ENCODE peak calls at places on chromosome 3, in eight cellular contexts. O, Y, Z, F, D, K, G and N are unnamed samples.

GRCh38 chr3:116001063-116001765 is 377.9 kb downstream of the GAP43 start:
- DNase-seq in O (no peak), Y (no peak), Z (no peak), F (no peak), D (no peak), K (peak), G (no peak), N (no peak)

GRCh38 chr3:32817561-32818430 is at the start of gene TRIM71:
- DNase-seq in O (peak), Y (peak), Z (no peak), F (no peak), D (peak), K (no peak), G (no peak), N (no peak)

GRCh38 chr3:3998140-3998977 is 199.1 kb downstream of the LRRN1 start:
- DNase-seq in O (peak), Y (no peak), Z (no peak), F (no peak), D (peak), K (no peak), G (no peak), N (no peak)

GRCh38 chr3:30610702-30611410 is 4.5 kb downstream of the TGFBR2 start:
- DNase-seq in O (no peak), Y (no peak), Z (no peak), F (no peak), D (no peak), K (no peak), G (no peak), N (no peak)

GRCh38 chr3:146517684-146518435 is 26.5 kb downstream of the PLSCR1 start:
- DNase-seq in O (no peak), Y (no peak), Z (no peak), F (no peak), D (no peak), K (no peak), G (no peak), N (no peak)

GRCh38 chr3:43338295-43338694 is 52.0 kb downstream of the SNRK start:
- DNase-seq in O (no peak), Y (no peak), Z (no peak), F (no peak), D (peak), K (peak), G (no peak), N (no peak)

GRCh38 chr3:188948658-188949400 is 222.9 kb upstream of the TPRG1 start:
- DNase-seq in O (peak), Y (no peak), Z (peak), F (no peak), D (peak), K (peak), G (no peak), N (peak)

GRCh38 chr3:38479431-38480092 is 16.6 kb upstream of the EXOG start:
- DNase-seq in O (peak), Y (no peak), Z (peak), F (no peak), D (peak), K (peak), G (peak), N (peak)

GRCh38 chr3:11224010-11224409 is 48.2 kb upstream of the ATG7 start:
- DNase-seq in O (no peak), Y (no peak), Z (no peak), F (no peak), D (no peak), K (no peak), G (no peak), N (no peak)

GRCh38 chr3:46301122-46301835 is 52.6 kb upstream of the CCR2 start:
- DNase-seq in O (no peak), Y (no peak), Z (no peak), F (no peak), D (peak), K (no peak), G (no peak), N (no peak)

DNA sequence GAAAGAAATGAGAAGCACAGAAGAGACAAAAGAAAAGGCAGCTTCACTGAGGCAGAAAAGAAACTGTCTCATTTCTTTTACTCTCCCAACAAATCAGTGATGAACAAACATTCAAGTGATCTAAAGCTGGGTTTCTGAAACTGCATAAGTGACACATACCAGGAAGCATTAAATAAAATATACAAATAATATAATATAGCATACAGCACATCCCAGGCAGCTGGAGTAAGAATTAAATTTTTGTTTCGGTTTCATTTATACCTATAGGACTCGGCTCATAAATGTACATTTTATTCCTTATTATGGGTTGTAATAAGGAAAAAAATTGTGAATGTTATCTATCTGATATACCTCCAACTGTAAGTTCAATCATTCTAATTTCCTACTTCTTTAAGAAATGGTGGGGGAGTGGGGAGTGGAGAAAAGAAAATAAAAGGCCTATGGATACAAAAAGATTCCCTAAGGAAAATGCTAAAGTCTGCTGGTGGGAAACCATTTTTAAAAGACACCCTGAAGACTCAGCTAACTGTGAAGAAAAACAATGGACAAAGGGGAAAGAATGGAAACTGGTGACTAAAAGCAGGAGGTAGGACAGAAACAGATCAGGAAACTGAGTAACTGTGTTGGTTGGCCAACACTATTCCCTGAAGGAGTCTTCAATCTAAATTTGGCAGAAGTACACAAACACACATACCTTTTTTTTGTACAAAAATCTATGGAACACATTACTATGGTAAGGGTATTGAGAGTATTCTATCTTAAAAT is 156.7 kb downstream of the TBC1D5 start:
- DNase-seq in O (no peak), Y (no peak), Z (no peak), F (no peak), D (no peak), K (peak), G (no peak), N (no peak)
- TF ChIP-seq POLR2A in O (no peak), Y (no peak), Z (no peak), F (no peak), D (no peak), K (no peak), G (no peak), N (no peak)

GRCh38 chr3:178856804-178857203 is 214.8 kb downstream of the ZMAT3 start:
- DNase-seq in O (no peak), Y (no peak), Z (no peak), F (no peak), D (no peak), K (no peak), G (no peak), N (no peak)

DNA sequence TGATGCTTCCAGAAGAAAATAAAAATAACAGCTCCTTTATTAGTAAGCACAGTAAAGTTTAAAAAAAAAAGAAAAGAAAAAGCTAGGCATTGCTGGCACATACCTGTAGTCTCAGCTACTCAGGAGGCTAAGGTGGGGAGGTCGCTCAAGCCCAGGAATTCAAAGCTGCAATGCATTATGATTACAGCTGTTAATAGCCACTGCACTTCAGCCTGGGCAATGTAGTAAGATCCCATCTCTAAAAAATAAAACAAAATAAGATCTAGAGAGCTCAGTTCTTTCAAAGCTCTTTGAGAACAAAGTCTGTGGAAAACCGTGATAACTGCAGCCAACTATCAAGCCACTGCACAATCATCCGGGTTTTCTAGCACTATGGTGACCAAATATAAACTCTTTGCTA is 212.2 kb downstream of the ZMAT3 start:
- DNase-seq in O (no peak), Y (no peak), Z (no peak), F (no peak), D (no peak), K (no peak), G (no peak), N (no peak)
- H3K4me3 ChIP-seq in O (no peak), Y (no peak), Z (no peak), F (no peak), D (no peak), K (no peak), G (no peak), N (no peak)

GRCh38 chr3:112640864-112641751 is at the start of gene CCDC80:
- DNase-seq in O (peak), Y (no peak), Z (peak), F (no peak), D (no peak), K (peak), G (no peak), N (peak)
- TF ChIP-seq POLR2A in O (no peak), Y (no peak), Z (peak), F (no peak), D (peak), K (peak), G (peak), N (no peak)

GRCh38 chr3:12280333-12280732 is 8.5 kb upstream of the PPARG start:
- DNase-seq in O (no peak), Y (no peak), Z (no peak), F (no peak), D (no peak), K (no peak), G (no peak), N (no peak)

GRCh38 chr3:12279591-12280326 is 9.1 kb upstream of the PPARG start:
- DNase-seq in O (no peak), Y (no peak), Z (no peak), F (no peak), D (no peak), K (no peak), G (no peak), N (no peak)

GRCh38 chr3:12273045-12273695 is 15.7 kb upstream of the PPARG start:
- DNase-seq in O (no peak), Y (no peak), Z (no peak), F (no peak), D (no peak), K (no peak), G (no peak), N (no peak)

GRCh38 chr3:12270976-12271375 is 17.9 kb upstream of the PPARG start:
- DNase-seq in O (no peak), Y (no peak), Z (no peak), F (no peak), D (no peak), K (no peak), G (no peak), N (no peak)

GRCh38 chr3:12275974-12276373 is 12.9 kb upstream of the PPARG start:
- DNase-seq in O (no peak), Y (no peak), Z (no peak), F (no peak), D (no peak), K (no peak), G (no peak), N (no peak)
- H3K4me3 ChIP-seq in O (no peak), Y (no peak), Z (no peak), F (no peak), D (no peak), K (no peak), G (no peak), N (no peak)

GRCh38 chr3:57164606-57165573 is at the start of gene IL17RD:
- DNase-seq in O (peak), Y (peak), Z (peak), F (peak), D (peak), K (peak), G (peak), N (peak)
- TF ChIP-seq POLR2A in O (no peak), Y (no peak), Z (peak), F (no peak), D (no peak), K (no peak), G (peak), N (peak)

DNA sequence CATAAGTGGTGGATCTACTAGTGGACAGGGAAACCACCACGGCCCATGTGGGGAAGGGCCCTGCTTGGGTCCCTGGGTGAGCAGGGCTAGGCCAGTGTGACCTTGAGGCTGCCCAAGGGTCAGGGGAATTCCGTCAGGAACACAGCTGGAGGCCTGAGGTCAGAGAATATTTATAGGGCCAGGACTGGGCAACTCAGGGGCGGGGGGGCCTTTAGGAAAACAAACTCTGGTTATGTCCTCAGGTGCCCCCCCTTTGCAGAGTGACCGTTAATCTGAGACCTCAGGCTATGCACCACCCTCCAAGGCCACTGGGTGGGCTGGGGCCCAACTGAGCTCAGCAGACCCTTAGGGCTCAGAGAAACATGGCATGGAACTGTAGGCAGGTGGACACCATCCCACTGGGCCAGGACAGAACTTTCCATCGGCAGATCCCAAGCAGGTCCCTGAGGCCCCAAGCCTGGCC is 2.5 kb downstream of the TWF2 start:
- DNase-seq in O (no peak), Y (peak), Z (no peak), F (no peak), D (no peak), K (no peak), G (no peak), N (no peak)
- H3K4me3 ChIP-seq in O (no peak), Y (no peak), Z (no peak), F (no peak), D (no peak), K (no peak), G (no peak), N (no peak)

GRCh38 chr3:52695798-52696649 is 9.6 kb downstream of the GLT8D1 start:
- DNase-seq in O (no peak), Y (no peak), Z (no peak), F (no peak), D (no peak), K (no peak), G (no peak), N (no peak)
- TF ChIP-seq POLR2A in O (no peak), Y (no peak), Z (no peak), F (no peak), D (no peak), K (peak), G (no peak), N (no peak)

DNA sequence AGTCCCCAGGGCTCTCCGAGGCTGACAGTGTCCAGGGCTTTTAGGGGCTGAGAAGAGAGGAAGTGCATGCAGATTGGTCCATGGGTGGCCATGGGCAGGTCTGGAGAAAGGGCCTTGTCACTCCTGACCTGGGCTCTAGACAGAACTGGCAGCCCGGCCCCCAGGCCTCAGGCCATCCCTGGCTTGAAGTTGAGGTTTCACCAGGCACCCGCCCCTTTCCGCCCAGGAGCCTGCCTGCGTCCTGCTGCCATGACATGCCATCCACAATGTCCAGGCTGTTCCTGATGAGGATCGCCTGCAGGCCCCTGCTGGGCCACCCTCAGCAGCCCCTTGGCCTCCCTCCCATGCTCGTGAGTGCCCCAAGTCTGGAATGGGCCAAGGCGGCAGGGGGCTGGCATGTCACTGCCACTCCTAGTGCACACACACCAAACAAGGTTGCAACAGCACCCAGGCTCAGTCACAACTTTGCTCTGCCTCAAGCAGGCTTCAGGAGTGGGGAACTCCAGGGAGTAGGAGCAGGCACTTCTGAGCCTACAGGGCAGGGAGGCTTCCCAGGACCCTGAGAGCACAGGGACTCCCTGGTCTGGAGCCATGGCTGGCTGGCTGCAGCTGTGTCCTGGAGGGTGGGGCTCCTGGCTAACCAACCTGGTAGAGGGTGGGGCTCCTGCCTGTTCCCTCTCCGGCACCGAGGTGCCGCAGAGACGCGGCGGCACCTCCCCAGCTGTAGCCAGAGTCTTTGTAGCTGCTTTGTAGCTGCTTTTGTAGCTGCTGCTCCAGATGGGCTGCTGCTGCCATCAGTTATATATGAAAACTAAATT is 1457.1 kb upstream of the GBE1 start:
- DNase-seq in O (peak), Y (peak), Z (no peak), F (no peak), D (no peak), K (no peak), G (no peak), N (no peak)
- H3K4me3 ChIP-seq in O (peak), Y (no peak), Z (no peak), F (no peak), D (no peak), K (no peak), G (no peak), N (no peak)

GRCh38 chr3:120554727-120555660 is 41.1 kb upstream of the NDUFB4 start:
- DNase-seq in O (no peak), Y (no peak), Z (no peak), F (no peak), D (no peak), K (no peak), G (no peak), N (no peak)
- TF ChIP-seq POLR2A in O (no peak), Y (no peak), Z (no peak), F (no peak), D (no peak), K (no peak), G (no peak), N (no peak)